ENCODE peak calls at places on chromosomes 13 and 19, in seven cellular contexts. S, R, O, Z, P, J and B are unnamed samples. For H3K36me3, the result is how much of the 10 kb centered on the place peaks cover.

GRCh38 chr19:18785179-18786124 is 5.7 kb downstream of the COMP start:
- DNase-seq in S (peak), R (peak), O (peak), Z (peak), P (no peak), J (peak), B (peak)

GRCh38 chr13:32734511-32734910 is 148.3 kb downstream of the PDS5B start:
- DNase-seq in S (no peak), R (no peak), O (no peak), Z (no peak), P (no peak), J (peak), B (no peak)

GRCh38 chr13:94708971-94709614 is 3.3 kb downstream of the SOX21 start:
- DNase-seq in S (no peak), R (no peak), O (no peak), Z (no peak), P (no peak), J (no peak), B (no peak)

GRCh38 chr13:44719857-44720671 is 143.9 kb upstream of the TSC22D1 start:
- DNase-seq in S (no peak), R (no peak), O (no peak), Z (no peak), P (peak), J (no peak), B (no peak)

GRCh38 chr13:110089815-110090214 is 217.1 kb downstream of the COL4A1 start:
- DNase-seq in S (no peak), R (no peak), O (no peak), Z (no peak), P (no peak), J (peak), B (no peak)

GRCh38 chr19:32896516-32897214 is 27.1 kb upstream of the SLC7A9 start:
- DNase-seq in S (no peak), R (no peak), O (no peak), Z (no peak), P (no peak), J (no peak), B (no peak)

GRCh38 chr13:23918208-23918607 is 20.9 kb upstream of the C1QTNF9B start:
- DNase-seq in S (no peak), R (no peak), O (no peak), Z (no peak), P (no peak), J (no peak), B (no peak)

GRCh38 chr19:23774156-23774971 is 15.7 kb upstream of the ZNF681 start:
- DNase-seq in S (no peak), R (no peak), O (no peak), Z (no peak), P (no peak), J (no peak), B (no peak)

GRCh38 chr19:30314056-30314804 is 58.0 kb upstream of the ZNF536 start:
- DNase-seq in S (no peak), R (no peak), O (no peak), Z (no peak), P (no peak), J (no peak), B (no peak)

GRCh38 chr13:23949736-23950135 is 52.4 kb upstream of the C1QTNF9B start:
- DNase-seq in S (no peak), R (no peak), O (no peak), Z (no peak), P (no peak), J (no peak), B (no peak)

GRCh38 chr13:48580886-48581285 is 48.0 kb upstream of the RCBTB2 start:
- DNase-seq in S (no peak), R (no peak), O (no peak), Z (no peak), P (no peak), J (no peak), B (no peak)

GRCh38 chr13:40786568-40786996 is 2.8 kb upstream of the SLC25A15 start:
- DNase-seq in S (no peak), R (no peak), O (no peak), Z (no peak), P (no peak), J (no peak), B (no peak)

GRCh38 chr13:114102521-114103288 is 29.7 kb downstream of the RASA3 start:
- DNase-seq in S (no peak), R (peak), O (peak), Z (no peak), P (no peak), J (no peak), B (no peak)
- H3K27ac ChIP-seq in S (no peak), R (no peak), O (peak), Z (no peak), P (no peak), J (no peak), B (no peak)

GRCh38 chr19:5695649-5696195 is 5.6 kb downstream of the RPL36 start:
- DNase-seq in S (no peak), R (peak), O (no peak), Z (no peak), P (no peak), J (no peak), B (no peak)

GRCh38 chr19:5697890-5698634 is 8.0 kb downstream of the RPL36 start:
- DNase-seq in S (no peak), R (no peak), O (no peak), Z (no peak), P (no peak), J (no peak), B (no peak)

GRCh38 chr19:5698635-5699422 is 8.7 kb downstream of the RPL36 start:
- DNase-seq in S (no peak), R (peak), O (no peak), Z (no peak), P (no peak), J (no peak), B (no peak)

GRCh38 chr19:5696196-5697021 is 6.3 kb downstream of the RPL36 start:
- DNase-seq in S (no peak), R (peak), O (no peak), Z (no peak), P (no peak), J (no peak), B (no peak)

GRCh38 chr19:5697022-5697889 is 7.2 kb downstream of the RPL36 start:
- DNase-seq in S (no peak), R (peak), O (no peak), Z (no peak), P (no peak), J (no peak), B (no peak)
- H3K36me3 ChIP-seq in S (under half), R (half or more), O (under half), Z (half or more), P (under half), J (half or more), B (under half)

GRCh38 chr19:5803441-5803751 is 1.5 kb upstream of the NRTN start:
- DNase-seq in S (no peak), R (no peak), O (no peak), Z (no peak), P (no peak), J (no peak), B (no peak)

GRCh38 chr19:5801796-5802616 is 2.9 kb upstream of the NRTN start:
- DNase-seq in S (no peak), R (peak), O (no peak), Z (peak), P (no peak), J (peak), B (no peak)

GRCh38 chr19:5799247-5800241 is 5.3 kb upstream of the NRTN start:
- DNase-seq in S (no peak), R (peak), O (no peak), Z (no peak), P (no peak), J (no peak), B (peak)

GRCh38 chr19:5798244-5798643 is 6.6 kb upstream of the NRTN start:
- DNase-seq in S (no peak), R (no peak), O (no peak), Z (no peak), P (no peak), J (no peak), B (no peak)

DNA sequence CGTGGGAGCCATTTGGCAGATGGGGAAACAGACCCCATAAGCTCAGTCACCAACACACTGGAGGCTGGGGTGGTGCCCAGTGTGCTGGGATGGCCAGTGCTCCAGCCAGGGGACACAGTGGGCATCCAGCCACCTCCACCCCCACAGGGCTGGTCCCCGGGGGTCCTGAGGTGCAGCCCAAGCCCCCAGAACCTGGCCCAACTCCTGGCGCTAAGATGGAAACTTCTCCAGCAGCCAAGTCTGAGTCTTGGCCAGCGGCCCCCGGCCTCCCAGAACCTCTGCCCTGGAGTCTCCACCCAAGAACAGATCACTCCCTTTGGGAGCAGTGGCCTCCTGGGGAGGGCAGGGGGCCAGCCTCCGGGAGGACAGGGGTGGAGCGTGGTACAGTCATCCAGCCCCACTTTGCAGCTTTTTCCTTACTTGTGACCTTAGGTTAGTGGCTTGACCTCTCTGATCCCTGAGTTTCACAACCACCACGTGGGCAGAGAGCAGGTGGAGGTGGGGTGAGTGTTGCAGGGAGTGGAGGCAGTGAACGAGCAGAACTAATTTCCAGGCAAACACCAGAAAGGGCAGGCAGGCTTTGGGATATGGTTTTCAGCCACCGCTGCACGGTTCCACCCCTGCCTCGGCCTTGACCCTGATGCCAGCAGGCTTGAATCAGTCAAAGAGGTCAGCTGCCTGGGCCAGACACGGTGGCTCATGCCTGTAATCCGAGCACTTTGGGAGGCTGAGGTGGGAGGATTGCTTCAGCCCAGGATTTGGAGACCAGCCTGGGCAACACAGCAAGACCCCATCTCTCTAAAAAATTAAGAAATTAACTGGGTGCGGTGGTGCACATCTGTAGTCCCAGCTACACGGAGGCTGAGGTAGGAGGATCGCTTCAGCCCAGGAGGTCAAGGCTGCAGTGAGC is 4.3 kb upstream of the NRTN start:
- DNase-seq in S (no peak), R (peak), O (no peak), Z (no peak), P (no peak), J (no peak), B (no peak)
- H3K27ac ChIP-seq in S (no peak), R (no peak), O (no peak), Z (no peak), P (no peak), J (no peak), B (no peak)

GRCh38 chr19:2805991-2806649 is 13.5 kb upstream of the ZNF554 start:
- DNase-seq in S (no peak), R (no peak), O (no peak), Z (no peak), P (no peak), J (no peak), B (no peak)
- H3K36me3 ChIP-seq in S (under half), R (under half), O (under half), Z (half or more), P (under half), J (under half), B (under half)

GRCh38 chr19:46880440-46880839 is 19.6 kb downstream of the ARHGAP35 start:
- DNase-seq in S (no peak), R (no peak), O (no peak), Z (no peak), P (no peak), J (no peak), B (no peak)
- H3K27ac ChIP-seq in S (no peak), R (no peak), O (no peak), Z (no peak), P (no peak), J (no peak), B (no peak)